ENCODE peak calls at places on chromosome 15, in seven cellular contexts. R, Z, M, U, Y, S and T are unnamed samples.

GRCh38 chr15:39565851-39566250 is 15.0 kb upstream of the THBS1 start:
- DNase-seq in R (no peak), S (no peak), M (no peak), Y (no peak), U (no peak), Z (no peak), T (no peak)

GRCh38 chr15:69665641-69666091 is 213.0 kb downstream of the RPLP1 start:
- DNase-seq in R (no peak), Y (no peak), S (no peak), Z (peak), U (no peak), M (no peak), T (no peak)

GRCh38 chr15:53522878-53523455 is 236.5 kb downstream of the WDR72 start:
- DNase-seq in Y (no peak), M (no peak), U (no peak), R (no peak), Z (peak), S (no peak), T (no peak)

GRCh38 chr15:52417957-52418356 is 110.7 kb downstream of the MYO5A start:
- DNase-seq in Y (no peak), U (no peak), Z (no peak), S (no peak), M (no peak), R (no peak), T (no peak)

GRCh38 chr15:100200287-100200772 is 141.4 kb downstream of the ADAMTS17 start:
- DNase-seq in S (no peak), U (no peak), M (no peak), R (no peak), Y (no peak), Z (no peak), T (no peak)

GRCh38 chr15:23646165-23647000 is 1.3 kb downstream of the MAGEL2 start:
- DNase-seq in R (no peak), U (no peak), S (no peak), M (no peak), Y (no peak), Z (no peak), T (no peak)

GRCh38 chr15:57596301-57596855 is 4.7 kb downstream of the MYZAP start:
- DNase-seq in R (no peak), Y (no peak), M (no peak), Z (no peak), S (peak), U (no peak), T (no peak)

GRCh38 chr15:75809986-75810750 is 33.1 kb upstream of the UBE2Q2 start:
- DNase-seq in M (no peak), S (no peak), R (no peak), Z (peak), U (no peak), Y (peak), T (peak)

GRCh38 chr15:33008284-33009011 is 186.1 kb downstream of the FMN1 start:
- DNase-seq in Y (peak), S (no peak), U (no peak), Z (no peak), M (peak), R (no peak), T (no peak)

GRCh38 chr15:64051093-64051402 is 4.8 kb upstream of the DAPK2 start:
- DNase-seq in Y (no peak), M (no peak), R (no peak), S (no peak), U (no peak), Z (no peak), T (no peak)

GRCh38 chr15:31502541-31503229 is 176.1 kb downstream of the KLF13 start:
- DNase-seq in Z (no peak), S (no peak), Y (no peak), M (no peak), R (no peak), U (no peak), T (no peak)

GRCh38 chr15:99019558-99020540 is 12.3 kb upstream of the PGPEP1L start:
- DNase-seq in M (no peak), U (no peak), Z (no peak), Y (peak), S (no peak), R (no peak), T (no peak)

GRCh38 chr15:64459382-64459781 is 996 bp upstream of the ZNF609 start:
- DNase-seq in Z (no peak), R (no peak), Y (no peak), S (no peak), M (no peak), U (no peak), T (peak)